ENCODE peak calls at places on chromosome 1, in ten cellular contexts. One of them, this sample, is unnamed. For H3K36me3 and H3K4me1, the result is how much of the 10 kb centered on the place peaks cover.

GRCh38 chr1:113759341-113760101 is at the start of gene PHTF1:
- DNase-seq in tibial artery: peak
- DNase-seq in fibroblast of lung: peak
- DNase-seq in A673: peak
- DNase-seq in CD8-positive, alpha-beta T cell: peak
- DNase-seq in PC-3: peak
- DNase-seq in ovary: peak
- DNase-seq in colonic mucosa: peak
- DNase-seq in left ventricle myocardium inferior: peak
- DNase-seq in psoas muscle: peak
- DNase-seq in this sample: peak

GRCh38 chr1:89812992-89813391 is 7.8 kb upstream of the LRRC8D start:
- DNase-seq in tibial artery: no peak
- DNase-seq in fibroblast of lung: peak
- DNase-seq in A673: peak
- DNase-seq in CD8-positive, alpha-beta T cell: no peak
- DNase-seq in PC-3: no peak
- DNase-seq in ovary: no peak
- DNase-seq in colonic mucosa: no peak
- DNase-seq in left ventricle myocardium inferior: no peak
- DNase-seq in psoas muscle: no peak
- DNase-seq in this sample: no peak

GRCh38 chr1:202241376-202242079 is 47.9 kb downstream of the LGR6 start:
- DNase-seq in tibial artery: peak
- DNase-seq in fibroblast of lung: no peak
- DNase-seq in A673: no peak
- DNase-seq in CD8-positive, alpha-beta T cell: no peak
- DNase-seq in PC-3: peak
- DNase-seq in ovary: no peak
- DNase-seq in colonic mucosa: no peak
- DNase-seq in left ventricle myocardium inferior: no peak
- DNase-seq in psoas muscle: no peak
- DNase-seq in this sample: no peak

GRCh38 chr1:240611619-240612490 is at the start of gene GREM2:
- DNase-seq in tibial artery: peak
- DNase-seq in fibroblast of lung: peak
- DNase-seq in A673: peak
- DNase-seq in CD8-positive, alpha-beta T cell: peak
- DNase-seq in PC-3: peak
- DNase-seq in ovary: peak
- DNase-seq in colonic mucosa: peak
- DNase-seq in left ventricle myocardium inferior: no peak
- DNase-seq in psoas muscle: peak
- DNase-seq in this sample: no peak

GRCh38 chr1:36156329-36157114 is 562 bp downstream of the MAP7D1 start:
- DNase-seq in tibial artery: peak
- DNase-seq in fibroblast of lung: peak
- DNase-seq in A673: peak
- DNase-seq in CD8-positive, alpha-beta T cell: no peak
- DNase-seq in PC-3: peak
- DNase-seq in ovary: peak
- DNase-seq in colonic mucosa: peak
- DNase-seq in left ventricle myocardium inferior: peak
- DNase-seq in psoas muscle: peak
- DNase-seq in this sample: peak

GRCh38 chr1:220803401-220804201 is 16.9 kb downstream of the MTARC1 start:
- DNase-seq in tibial artery: no peak
- DNase-seq in fibroblast of lung: no peak
- DNase-seq in A673: peak
- DNase-seq in CD8-positive, alpha-beta T cell: no peak
- DNase-seq in PC-3: peak
- DNase-seq in ovary: no peak
- DNase-seq in colonic mucosa: peak
- DNase-seq in left ventricle myocardium inferior: no peak
- DNase-seq in psoas muscle: no peak
- DNase-seq in this sample: no peak

GRCh38 chr1:107378602-107379265 is 237.9 kb downstream of the NTNG1 start:
- DNase-seq in tibial artery: no peak
- DNase-seq in fibroblast of lung: peak
- DNase-seq in A673: peak
- DNase-seq in CD8-positive, alpha-beta T cell: no peak
- DNase-seq in PC-3: no peak
- DNase-seq in ovary: no peak
- DNase-seq in colonic mucosa: no peak
- DNase-seq in left ventricle myocardium inferior: no peak
- DNase-seq in psoas muscle: no peak
- DNase-seq in this sample: no peak

GRCh38 chr1:2637472-2637871 is 4.7 kb upstream of the MMEL1 start:
- DNase-seq in tibial artery: no peak
- DNase-seq in fibroblast of lung: no peak
- DNase-seq in A673: no peak
- DNase-seq in CD8-positive, alpha-beta T cell: no peak
- DNase-seq in PC-3: no peak
- DNase-seq in ovary: no peak
- DNase-seq in colonic mucosa: no peak
- DNase-seq in left ventricle myocardium inferior: no peak
- DNase-seq in psoas muscle: no peak
- DNase-seq in this sample: no peak

GRCh38 chr1:29319300-29320110 is 83.2 kb downstream of the PTPRU start:
- DNase-seq in tibial artery: no peak
- DNase-seq in fibroblast of lung: no peak
- DNase-seq in A673: no peak
- DNase-seq in CD8-positive, alpha-beta T cell: no peak
- DNase-seq in PC-3: no peak
- DNase-seq in ovary: no peak
- DNase-seq in colonic mucosa: no peak
- DNase-seq in left ventricle myocardium inferior: no peak
- DNase-seq in psoas muscle: no peak
- DNase-seq in this sample: no peak

GRCh38 chr1:76145332-76145731 is 70.8 kb downstream of the ST6GALNAC3 start:
- DNase-seq in tibial artery: no peak
- DNase-seq in fibroblast of lung: no peak
- DNase-seq in A673: no peak
- DNase-seq in CD8-positive, alpha-beta T cell: no peak
- DNase-seq in PC-3: no peak
- DNase-seq in ovary: no peak
- DNase-seq in colonic mucosa: no peak
- DNase-seq in left ventricle myocardium inferior: no peak
- DNase-seq in psoas muscle: no peak
- DNase-seq in this sample: no peak

GRCh38 chr1:110056776-110057175 is 13.7 kb downstream of the ALX3 start:
- DNase-seq in tibial artery: no peak
- DNase-seq in fibroblast of lung: peak
- DNase-seq in A673: no peak
- DNase-seq in CD8-positive, alpha-beta T cell: no peak
- DNase-seq in PC-3: peak
- DNase-seq in ovary: no peak
- DNase-seq in colonic mucosa: peak
- DNase-seq in left ventricle myocardium inferior: no peak
- DNase-seq in psoas muscle: peak
- DNase-seq in this sample: no peak
- H3K36me3 ChIP-seq in tibial artery: half or more
- H3K36me3 ChIP-seq in fibroblast of lung: under half
- H3K36me3 ChIP-seq in A673: under half
- H3K36me3 ChIP-seq in CD8-positive, alpha-beta T cell: under half
- H3K36me3 ChIP-seq in PC-3: under half
- H3K36me3 ChIP-seq in ovary: under half
- H3K36me3 ChIP-seq in colonic mucosa: under half
- H3K36me3 ChIP-seq in left ventricle myocardium inferior: half or more
- H3K36me3 ChIP-seq in psoas muscle: half or more
- H3K36me3 ChIP-seq in this sample: under half

GRCh38 chr1:156483397-156483796 is 17.2 kb downstream of the MEF2D start:
- DNase-seq in tibial artery: no peak
- DNase-seq in fibroblast of lung: no peak
- DNase-seq in A673: no peak
- DNase-seq in CD8-positive, alpha-beta T cell: no peak
- DNase-seq in PC-3: no peak
- DNase-seq in ovary: no peak
- DNase-seq in colonic mucosa: no peak
- DNase-seq in left ventricle myocardium inferior: no peak
- DNase-seq in psoas muscle: no peak
- DNase-seq in this sample: no peak

GRCh38 chr1:156485984-156486383 is 14.6 kb downstream of the MEF2D start:
- DNase-seq in tibial artery: no peak
- DNase-seq in fibroblast of lung: no peak
- DNase-seq in A673: no peak
- DNase-seq in CD8-positive, alpha-beta T cell: no peak
- DNase-seq in PC-3: no peak
- DNase-seq in ovary: no peak
- DNase-seq in colonic mucosa: no peak
- DNase-seq in left ventricle myocardium inferior: no peak
- DNase-seq in psoas muscle: peak
- DNase-seq in this sample: no peak

GRCh38 chr1:156482276-156482675 is 18.3 kb downstream of the MEF2D start:
- DNase-seq in tibial artery: no peak
- DNase-seq in fibroblast of lung: no peak
- DNase-seq in A673: no peak
- DNase-seq in CD8-positive, alpha-beta T cell: no peak
- DNase-seq in PC-3: no peak
- DNase-seq in ovary: no peak
- DNase-seq in colonic mucosa: no peak
- DNase-seq in left ventricle myocardium inferior: no peak
- DNase-seq in psoas muscle: no peak
- DNase-seq in this sample: no peak

GRCh38 chr1:156486421-156487344 is 13.9 kb downstream of the MEF2D start:
- DNase-seq in tibial artery: no peak
- DNase-seq in fibroblast of lung: no peak
- DNase-seq in A673: no peak
- DNase-seq in CD8-positive, alpha-beta T cell: no peak
- DNase-seq in PC-3: no peak
- DNase-seq in ovary: no peak
- DNase-seq in colonic mucosa: no peak
- DNase-seq in left ventricle myocardium inferior: no peak
- DNase-seq in psoas muscle: no peak
- DNase-seq in this sample: no peak

GRCh38 chr1:156484480-156485058 is 16.0 kb downstream of the MEF2D start:
- DNase-seq in tibial artery: no peak
- DNase-seq in fibroblast of lung: no peak
- DNase-seq in A673: no peak
- DNase-seq in CD8-positive, alpha-beta T cell: no peak
- DNase-seq in PC-3: no peak
- DNase-seq in ovary: no peak
- DNase-seq in colonic mucosa: no peak
- DNase-seq in left ventricle myocardium inferior: no peak
- DNase-seq in psoas muscle: no peak
- DNase-seq in this sample: no peak
- H3K4me1 ChIP-seq in tibial artery: half or more
- H3K4me1 ChIP-seq in fibroblast of lung: under half
- H3K4me1 ChIP-seq in A673: under half
- H3K4me1 ChIP-seq in CD8-positive, alpha-beta T cell: half or more
- H3K4me1 ChIP-seq in PC-3: under half
- H3K4me1 ChIP-seq in ovary: under half
- H3K4me1 ChIP-seq in colonic mucosa: under half
- H3K4me1 ChIP-seq in left ventricle myocardium inferior: half or more
- H3K4me1 ChIP-seq in psoas muscle: half or more
- H3K4me1 ChIP-seq in this sample: half or more

GRCh38 chr1:172168597-172168872 is 251.9 kb upstream of the C1orf105 start:
- DNase-seq in tibial artery: no peak
- DNase-seq in fibroblast of lung: no peak
- DNase-seq in A673: no peak
- DNase-seq in CD8-positive, alpha-beta T cell: no peak
- DNase-seq in PC-3: no peak
- DNase-seq in ovary: no peak
- DNase-seq in colonic mucosa: no peak
- DNase-seq in left ventricle myocardium inferior: no peak
- DNase-seq in psoas muscle: no peak
- DNase-seq in this sample: no peak

GRCh38 chr1:172167801-172168596 is 252.5 kb upstream of the C1orf105 start:
- DNase-seq in tibial artery: no peak
- DNase-seq in fibroblast of lung: peak
- DNase-seq in A673: peak
- DNase-seq in CD8-positive, alpha-beta T cell: no peak
- DNase-seq in PC-3: peak
- DNase-seq in ovary: no peak
- DNase-seq in colonic mucosa: no peak
- DNase-seq in left ventricle myocardium inferior: no peak
- DNase-seq in psoas muscle: no peak
- DNase-seq in this sample: no peak

GRCh38 chr1:172176206-172176605 is 244.3 kb upstream of the C1orf105 start:
- DNase-seq in tibial artery: no peak
- DNase-seq in fibroblast of lung: peak
- DNase-seq in A673: no peak
- DNase-seq in CD8-positive, alpha-beta T cell: no peak
- DNase-seq in PC-3: no peak
- DNase-seq in ovary: no peak
- DNase-seq in colonic mucosa: no peak
- DNase-seq in left ventricle myocardium inferior: no peak
- DNase-seq in psoas muscle: no peak
- DNase-seq in this sample: no peak

GRCh38 chr1:172177849-172178248 is 242.6 kb upstream of the C1orf105 start:
- DNase-seq in tibial artery: no peak
- DNase-seq in fibroblast of lung: no peak
- DNase-seq in A673: no peak
- DNase-seq in CD8-positive, alpha-beta T cell: no peak
- DNase-seq in PC-3: peak
- DNase-seq in ovary: no peak
- DNase-seq in colonic mucosa: no peak
- DNase-seq in left ventricle myocardium inferior: no peak
- DNase-seq in psoas muscle: no peak
- DNase-seq in this sample: no peak

GRCh38 chr1:172172267-172172880 is 248.1 kb upstream of the C1orf105 start:
- DNase-seq in tibial artery: no peak
- DNase-seq in fibroblast of lung: peak
- DNase-seq in A673: no peak
- DNase-seq in CD8-positive, alpha-beta T cell: no peak
- DNase-seq in PC-3: no peak
- DNase-seq in ovary: no peak
- DNase-seq in colonic mucosa: no peak
- DNase-seq in left ventricle myocardium inferior: no peak
- DNase-seq in psoas muscle: no peak
- DNase-seq in this sample: no peak
- H3K4me3 ChIP-seq in tibial artery: no peak
- H3K4me3 ChIP-seq in fibroblast of lung: no peak
- H3K4me3 ChIP-seq in A673: no peak
- H3K4me3 ChIP-seq in CD8-positive, alpha-beta T cell: no peak
- H3K4me3 ChIP-seq in PC-3: no peak
- H3K4me3 ChIP-seq in ovary: no peak
- H3K4me3 ChIP-seq in colonic mucosa: no peak
- H3K4me3 ChIP-seq in left ventricle myocardium inferior: no peak
- H3K4me3 ChIP-seq in psoas muscle: no peak
- H3K4me3 ChIP-seq in this sample: no peak

DNA sequence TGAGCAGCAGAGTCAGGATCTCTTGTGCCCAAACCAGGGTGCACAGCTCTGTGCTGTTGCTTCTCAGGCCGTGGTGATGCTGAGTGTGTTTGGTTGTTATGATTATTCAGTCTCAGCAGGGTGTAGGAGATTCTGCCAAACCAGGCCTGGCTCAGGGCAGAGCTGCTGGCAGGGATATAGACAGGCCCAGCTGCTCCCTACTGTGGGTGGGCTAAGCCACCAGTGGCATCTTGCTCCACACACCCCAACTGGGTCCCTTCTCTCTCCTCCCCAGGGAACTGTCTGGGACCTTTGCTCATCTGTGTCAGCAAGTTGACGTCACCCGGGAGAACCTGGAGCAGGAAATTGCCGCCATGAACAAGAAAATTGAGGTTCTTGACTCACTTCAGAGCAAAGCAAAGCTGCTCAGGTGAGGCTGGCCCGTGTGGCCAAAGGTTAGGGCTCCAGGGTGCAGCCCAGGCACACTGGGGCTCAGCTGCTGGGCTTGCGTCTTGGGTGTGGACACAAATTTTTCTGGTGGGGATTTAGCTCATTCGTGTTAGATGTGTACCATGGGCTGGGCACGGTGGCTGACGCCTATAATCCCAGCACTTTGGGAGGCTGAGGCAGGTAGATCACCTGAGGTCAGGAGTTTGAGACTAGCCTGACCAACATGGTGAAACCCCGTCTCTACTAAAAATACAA is 9.8 kb upstream of the MIIP start:
- DNase-seq in tibial artery: no peak
- DNase-seq in fibroblast of lung: no peak
- DNase-seq in A673: no peak
- DNase-seq in CD8-positive, alpha-beta T cell: no peak
- DNase-seq in PC-3: no peak
- DNase-seq in ovary: no peak
- DNase-seq in colonic mucosa: no peak
- DNase-seq in left ventricle myocardium inferior: no peak
- DNase-seq in psoas muscle: peak
- DNase-seq in this sample: no peak
- H3K36me3 ChIP-seq in tibial artery: half or more
- H3K36me3 ChIP-seq in fibroblast of lung: under half
- H3K36me3 ChIP-seq in A673: half or more
- H3K36me3 ChIP-seq in CD8-positive, alpha-beta T cell: half or more
- H3K36me3 ChIP-seq in PC-3: under half
- H3K36me3 ChIP-seq in ovary: under half
- H3K36me3 ChIP-seq in colonic mucosa: half or more
- H3K36me3 ChIP-seq in left ventricle myocardium inferior: half or more
- H3K36me3 ChIP-seq in psoas muscle: half or more
- H3K36me3 ChIP-seq in this sample: under half

This sample was measured in heart right ventricle.